ENCODE peak calls at places on chromosomes 4 and X, in four cellular contexts. M is HepG2, R is HCT116, O is SK-N-SH. D is an unnamed sample.

GRCh38 chr4:184292465-184292867 is 74.8 kb upstream of the ENPP6 start:
- DNase-seq in M (no peak), R (no peak), O (no peak), D (no peak)

GRCh38 chr4:125085-125820 is 952 bp downstream of the ZNF718 start:
- DNase-seq in M (no peak), R (no peak), O (no peak), D (no peak)

GRCh38 chr4:128393111-128393704 is 105.6 kb upstream of the PGRMC2 start:
- DNase-seq in M (no peak), R (no peak), O (peak), D (no peak)

GRCh38 chr4:138522366-138522765 is 280.2 kb upstream of the SLC7A11 start:
- DNase-seq in M (peak), R (peak), O (no peak), D (peak)

GRCh38 chr4:74084984-74085383 is 14.0 kb downstream of the CXCL2 start:
- DNase-seq in M (no peak), R (no peak), O (no peak), D (no peak)

GRCh38 chr4:12884846-12885796 is 599.0 kb downstream of the RAB28 start:
- DNase-seq in M (no peak), R (no peak), O (no peak), D (no peak)

GRCh38 chr4:113979157-113979972 is at the start of gene ARSJ:
- DNase-seq in M (no peak), R (peak), O (peak), D (no peak)

GRCh38 chr4:156888762-156889161 is 82.8 kb downstream of the PDGFC start:
- DNase-seq in M (no peak), R (no peak), O (no peak), D (no peak)

GRCh38 chrX:65744965-65745364 is 77.5 kb downstream of the MSN start:
- DNase-seq in M (no peak), R (no peak), O (no peak), D (no peak)

GRCh38 chrX:104665691-104666090 is 99.7 kb downstream of the IL1RAPL2 start:
- DNase-seq in M (no peak), R (no peak), O (no peak), D (no peak)

GRCh38 chr4:11073621-11074051 is 355.1 kb downstream of the HS3ST1 start:
- DNase-seq in M (no peak), R (no peak), O (no peak), D (no peak)

GRCh38 chrX:110415440-110416167 is 57.0 kb downstream of the RTL9 start:
- DNase-seq in M (no peak), R (no peak), O (no peak), D (no peak)

GRCh38 chrX:141220342-141221008 is 21.8 kb downstream of the SPANXC start:
- DNase-seq in M (no peak), R (no peak), O (no peak), D (no peak)

GRCh38 chrX:102697506-102697905 is 14.7 kb upstream of the GPRASP2 start:
- DNase-seq in M (no peak), R (no peak), O (no peak), D (no peak)

GRCh38 chr4:181677203-181677602 is 566.0 kb upstream of the TENM3 start:
- DNase-seq in M (no peak), R (no peak), O (no peak), D (no peak)

GRCh38 chr4:25020240-25020639 is 10.5 kb downstream of the LGI2 start:
- DNase-seq in M (no peak), R (no peak), O (no peak), D (no peak)

GRCh38 chr4:23889368-23889767 is 479 bp downstream of the PPARGC1A start:
- DNase-seq in M (no peak), R (no peak), O (no peak), D (no peak)

GRCh38 chr4:23887173-23887572 is 2.7 kb downstream of the PPARGC1A start:
- DNase-seq in M (no peak), R (no peak), O (no peak), D (no peak)

GRCh38 chr4:23889814-23890269 is at the start of gene PPARGC1A:
- DNase-seq in M (peak), R (no peak), O (peak), D (no peak)

GRCh38 chr4:23887989-23888388 is 1.9 kb downstream of the PPARGC1A start:
- DNase-seq in M (no peak), R (no peak), O (no peak), D (no peak)

GRCh38 chr4:23888421-23889319 is 1.2 kb downstream of the PPARGC1A start:
- DNase-seq in M (peak), R (no peak), O (peak), D (no peak)
- TF ChIP-seq YY1 in M (no peak), R (no peak), O (no peak), D (no peak)

GRCh38 chr4:56435748-56436442 is at the start of gene PAICS:
- DNase-seq in M (peak), R (peak), O (peak), D (peak)

GRCh38 chr4:56433280-56433679 is 2.1 kb downstream of the PPAT start:
- DNase-seq in M (no peak), R (no peak), O (no peak), D (no peak)

GRCh38 chr4:56435001-56435747 is at the start of gene PPAT:
- DNase-seq in M (peak), R (peak), O (peak), D (peak)

GRCh38 chr4:56430203-56430602 is 5.2 kb downstream of the PPAT start:
- DNase-seq in M (no peak), R (no peak), O (no peak), D (no peak)

GRCh38 chr4:56434599-56435000 is 815 bp downstream of the PPAT start:
- DNase-seq in M (no peak), R (no peak), O (no peak), D (no peak)
- TF ChIP-seq YY1 in M (no peak), R (no peak), O (no peak), D (no peak)

GRCh38 chr4:55871299-55871800 is 17.9 kb downstream of the EXOC1 start:
- DNase-seq in M (no peak), R (no peak), O (no peak), D (no peak)
- TF ChIP-seq YY1 in M (no peak), R (no peak), O (no peak), D (no peak)

DNA sequence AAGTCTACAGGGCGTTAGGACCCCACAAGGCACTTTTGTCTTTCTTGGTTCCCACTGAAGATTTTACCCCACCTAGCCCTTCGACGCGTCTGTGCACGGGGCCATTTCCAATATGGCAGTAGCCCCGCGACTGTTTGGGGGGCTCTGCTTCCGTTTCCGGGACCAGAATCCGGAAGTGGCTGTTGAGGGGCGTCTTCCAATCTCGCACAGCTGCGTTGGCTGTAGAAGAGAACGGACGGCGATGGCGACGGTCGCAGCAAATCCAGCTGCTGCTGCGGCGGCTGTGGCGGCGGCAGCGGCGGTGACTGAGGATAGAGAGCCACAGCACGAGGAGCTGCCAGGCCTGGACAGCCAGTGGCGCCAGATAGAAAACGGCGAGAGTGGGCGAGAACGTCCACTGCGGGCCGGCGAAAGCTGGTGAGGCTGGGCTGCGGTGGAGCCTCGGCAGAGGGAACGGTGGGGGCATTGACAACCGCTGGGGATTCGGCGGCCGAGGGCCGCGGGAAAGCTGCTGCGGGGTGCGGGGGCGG is at the start of gene USP11:
- DNase-seq in M (peak), R (no peak), O (peak), D (peak)
- TF ChIP-seq YY1 in M (peak), R (peak), O (peak), D (peak)

GRCh38 chr4:154597798-154598774 is 7.5 kb upstream of the FGA start:
- DNase-seq in M (peak), R (no peak), O (no peak), D (no peak)
- TF ChIP-seq YY1 in M (no peak), R (no peak), O (no peak), D (no peak)

GRCh38 chr4:158025131-158025530 is 147.7 kb downstream of the GASK1B start:
- DNase-seq in M (no peak), R (peak), O (no peak), D (no peak)
- TF ChIP-seq YY1 in M (no peak), R (no peak), O (no peak), D (no peak)

DNA sequence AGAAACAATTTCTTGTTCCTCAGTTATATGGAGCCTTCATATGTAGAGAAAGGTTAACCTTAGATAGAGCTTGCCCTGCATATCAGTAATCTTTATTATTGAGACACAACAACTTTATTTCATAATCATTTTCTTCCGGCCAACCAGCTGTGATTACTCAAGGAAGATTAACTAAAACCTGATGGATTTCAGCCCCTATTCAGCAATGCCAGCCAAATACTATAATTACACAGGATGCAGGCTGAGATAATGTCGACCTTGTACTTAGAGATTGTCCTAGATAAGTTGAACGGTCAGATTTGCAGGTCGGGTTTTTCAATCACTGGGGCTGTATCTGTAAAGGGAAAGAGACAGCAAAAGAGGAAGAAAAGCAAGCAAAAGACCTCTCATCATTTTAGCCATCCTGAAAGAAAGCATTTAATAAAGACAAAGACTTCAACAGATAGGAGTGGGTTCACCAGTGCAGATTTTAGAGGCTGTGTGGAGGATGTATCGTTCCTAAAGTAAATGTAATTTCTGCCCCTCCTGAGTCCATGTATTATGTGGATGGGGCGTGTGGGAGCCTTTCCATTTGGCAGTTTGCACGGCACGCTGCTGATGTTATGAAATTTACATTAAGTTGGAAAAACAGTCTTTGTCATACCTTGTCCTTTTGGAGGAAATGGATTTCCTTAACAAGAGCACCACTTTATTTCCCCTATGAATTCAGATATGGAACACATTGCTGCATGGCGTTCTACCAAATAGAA is 496.6 kb downstream of the SPRY1 start:
- DNase-seq in M (peak), R (no peak), O (peak), D (no peak)
- TF ChIP-seq YY1 in M (no peak), R (no peak), O (no peak), D (no peak)

DNA sequence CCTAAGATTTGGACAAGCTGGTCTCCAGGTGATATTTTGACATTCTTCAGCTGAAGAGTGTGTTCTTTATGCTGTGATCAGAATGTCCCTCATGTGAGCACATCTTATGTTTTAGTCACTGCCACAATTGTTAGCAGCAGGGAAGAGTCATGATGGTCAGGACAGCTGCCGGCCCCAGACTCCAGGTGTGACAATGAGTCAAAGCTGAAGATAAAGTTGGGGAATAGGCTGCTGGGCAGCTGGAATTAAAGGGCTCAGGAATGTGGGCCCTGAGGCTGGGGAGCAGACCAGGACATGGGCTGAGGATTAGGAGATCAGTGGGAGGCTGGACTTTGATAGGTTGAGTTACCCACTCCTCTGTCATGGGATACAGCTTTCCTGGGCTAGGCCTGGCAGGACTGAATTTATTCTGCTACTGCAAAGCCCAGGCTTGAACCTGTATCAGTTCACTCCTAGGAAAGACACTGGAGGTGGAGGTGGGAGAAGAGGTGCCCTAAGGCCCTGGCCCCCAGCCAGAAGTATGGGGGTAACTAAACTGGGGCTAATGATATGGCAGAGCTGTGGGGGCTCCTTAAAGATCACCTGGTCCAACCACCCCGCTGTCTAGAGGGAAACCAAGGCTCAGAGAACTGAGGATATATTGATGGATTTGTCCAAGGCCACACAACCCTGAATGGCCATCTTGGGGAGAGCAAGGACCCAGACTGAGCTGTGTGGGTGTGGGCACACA is 119.5 kb downstream of the PJA1 start:
- DNase-seq in M (no peak), R (no peak), O (no peak), D (no peak)
- TF ChIP-seq YY1 in M (no peak), R (no peak), O (no peak), D (no peak)

GRCh38 chr4:15735531-15735930 is 32.7 kb downstream of the BST1 start:
- DNase-seq in M (no peak), R (no peak), O (no peak), D (no peak)

GRCh38 chr4:15725608-15726007 is 22.7 kb downstream of the BST1 start:
- DNase-seq in M (no peak), R (no peak), O (no peak), D (no peak)

GRCh38 chr4:15729910-15730533 is 27.2 kb downstream of the BST1 start:
- DNase-seq in M (peak), R (peak), O (peak), D (peak)
- TF ChIP-seq YY1 in M (no peak), R (no peak), O (no peak), D (no peak)